ENCODE peak calls at places on chromosome 17, in four cellular contexts. One of them, this sample, is unnamed.

GRCh38 chr17:78369791-78370381 is 8.6 kb upstream of the PGS1 start:
- DNase-seq in GM12878: no peak
- DNase-seq in K562: no peak
- DNase-seq in HepG2: no peak
- DNase-seq in this sample: no peak

GRCh38 chr17:9120471-9120870 is 99.2 kb downstream of the NTN1 start:
- DNase-seq in K562: peak; percentile 25
- DNase-seq in GM12878: no peak
- DNase-seq in HepG2: peak; percentile 8
- DNase-seq in this sample: peak; percentile 50

GRCh38 chr17:27976331-27976730 is 66.1 kb upstream of the NLK start:
- DNase-seq in GM12878: peak; percentile 47
- DNase-seq in K562: no peak
- DNase-seq in HepG2: no peak
- DNase-seq in this sample: no peak

GRCh38 chr17:82901836-82902235 is 62.0 kb upstream of the ZNF750 start:
- DNase-seq in GM12878: no peak
- DNase-seq in K562: no peak
- DNase-seq in HepG2: no peak
- DNase-seq in this sample: no peak

GRCh38 chr17:13374203-13375143 is 227.3 kb downstream of the HS3ST3A1 start:
- DNase-seq in HepG2: no peak
- DNase-seq in K562: no peak
- DNase-seq in GM12878: no peak
- DNase-seq in this sample: no peak

GRCh38 chr17:48351916-48352332 is 78.1 kb downstream of the SKAP1 start:
- DNase-seq in HepG2: peak; percentile 5
- DNase-seq in GM12878: no peak
- DNase-seq in K562: peak; percentile 23
- DNase-seq in this sample: peak; percentile 38

GRCh38 chr17:70352834-70353233 is 183.5 kb downstream of the KCNJ2 start:
- DNase-seq in HepG2: no peak
- DNase-seq in GM12878: no peak
- DNase-seq in K562: no peak
- DNase-seq in this sample: no peak

GRCh38 chr17:79188048-79188447 is 113.4 kb downstream of the ENGASE start:
- DNase-seq in K562: peak; percentile 72
- DNase-seq in GM12878: no peak
- DNase-seq in HepG2: no peak
- DNase-seq in this sample: peak; percentile 75

GRCh38 chr17:63988741-63989621 is 9.2 kb upstream of the PRR29 start:
- DNase-seq in GM12878: no peak
- DNase-seq in HepG2: no peak
- DNase-seq in K562: no peak
- DNase-seq in this sample: no peak

GRCh38 chr17:35245196-35245486 is 2.3 kb downstream of the SLFN5 start:
- DNase-seq in HepG2: no peak
- DNase-seq in K562: no peak
- DNase-seq in GM12878: no peak
- DNase-seq in this sample: no peak

DNA sequence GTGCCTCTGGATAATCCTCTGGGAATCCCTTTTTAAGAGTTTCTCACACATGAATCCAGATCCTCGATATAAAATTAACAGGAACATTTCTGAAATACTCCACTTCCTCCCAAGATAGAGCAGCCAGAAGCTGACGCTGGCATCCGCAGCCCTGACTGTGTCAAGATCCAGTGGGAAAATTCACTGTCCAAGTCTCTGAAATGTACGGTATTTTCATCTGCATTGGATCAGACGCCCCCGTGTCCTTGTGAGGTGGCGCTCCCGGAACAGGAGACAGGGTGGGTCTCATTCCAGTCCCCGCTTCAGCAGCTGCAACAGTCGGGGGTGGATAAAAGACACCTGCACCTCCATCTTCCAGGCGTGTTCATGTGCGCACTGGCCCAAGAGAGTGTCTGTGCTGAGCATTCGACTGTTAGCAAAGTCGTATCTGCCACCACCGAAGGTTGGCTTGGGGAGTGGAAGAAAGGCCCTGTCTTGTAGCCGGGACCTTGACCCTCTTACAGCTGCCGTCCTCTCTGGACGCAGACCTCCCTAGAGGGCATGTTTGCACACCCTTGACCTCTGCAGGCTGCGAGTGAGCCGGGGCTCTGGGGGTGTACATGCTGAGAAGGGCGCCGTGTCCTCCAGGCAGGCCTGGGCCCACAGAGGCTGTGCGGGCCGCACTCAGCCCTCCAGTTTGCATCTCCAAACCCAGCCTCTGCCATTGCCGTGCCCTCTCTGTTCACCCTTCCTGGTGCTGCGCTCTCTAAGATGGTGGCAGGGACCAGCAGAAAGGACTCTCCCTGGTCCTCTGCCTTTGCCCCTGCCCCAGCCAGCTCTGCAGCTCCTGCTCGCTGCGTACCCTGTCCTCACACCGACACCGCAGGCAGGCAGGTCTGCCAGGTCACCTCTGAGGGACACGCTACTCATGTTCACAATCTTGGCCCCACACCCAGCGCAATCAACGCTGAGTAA is 72.0 kb upstream of the CHMP6 start:
- DNase-seq in HepG2: no peak
- DNase-seq in K562: no peak
- DNase-seq in GM12878: no peak
- DNase-seq in this sample: no peak
- TF ChIP-seq FOXK2 in HepG2: no peak
- TF ChIP-seq FOXK2 in K562: no peak
- TF ChIP-seq FOXK2 in GM12878: no peak
- TF ChIP-seq FOXK2 in this sample: no peak

GRCh38 chr17:76405967-76406647 is 21.7 kb downstream of the SPHK1 start:
- DNase-seq in GM12878: no peak
- DNase-seq in HepG2: no peak
- DNase-seq in K562: peak; percentile 89
- DNase-seq in this sample: no peak
- TF ChIP-seq TARDBP in GM12878: no peak
- TF ChIP-seq TARDBP in HepG2: no peak
- TF ChIP-seq TARDBP in K562: peak; percentile 99
- TF ChIP-seq TARDBP in this sample: no peak

DNA sequence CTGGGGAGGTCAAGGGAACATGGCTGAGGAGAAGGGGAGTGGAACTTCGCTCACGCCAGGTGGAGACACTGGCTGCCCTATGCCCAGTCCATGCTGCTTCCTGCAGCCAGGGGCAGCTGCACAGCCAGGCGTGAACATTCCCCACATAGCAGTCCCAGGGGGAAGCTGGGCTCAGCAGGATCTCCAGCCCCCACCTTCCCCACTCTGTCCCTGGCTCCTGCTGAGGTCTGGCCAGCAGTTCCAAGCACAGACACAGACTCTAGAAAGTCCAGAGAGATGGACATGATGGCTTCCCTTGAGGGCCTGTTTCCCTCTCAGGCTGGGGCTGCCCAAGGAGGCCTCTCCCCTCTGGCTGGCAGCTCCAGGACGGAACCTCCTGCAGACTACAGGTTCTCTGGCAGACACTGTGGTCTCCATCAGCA is 9.3 kb downstream of the JUP start:
- DNase-seq in K562: no peak
- DNase-seq in GM12878: no peak
- DNase-seq in HepG2: peak; percentile 64
- DNase-seq in this sample: no peak
- TF ChIP-seq SP1 in K562: no peak
- TF ChIP-seq SP1 in GM12878: no peak
- TF ChIP-seq SP1 in HepG2: no peak
- TF ChIP-seq SP1 in this sample: no peak

DNA sequence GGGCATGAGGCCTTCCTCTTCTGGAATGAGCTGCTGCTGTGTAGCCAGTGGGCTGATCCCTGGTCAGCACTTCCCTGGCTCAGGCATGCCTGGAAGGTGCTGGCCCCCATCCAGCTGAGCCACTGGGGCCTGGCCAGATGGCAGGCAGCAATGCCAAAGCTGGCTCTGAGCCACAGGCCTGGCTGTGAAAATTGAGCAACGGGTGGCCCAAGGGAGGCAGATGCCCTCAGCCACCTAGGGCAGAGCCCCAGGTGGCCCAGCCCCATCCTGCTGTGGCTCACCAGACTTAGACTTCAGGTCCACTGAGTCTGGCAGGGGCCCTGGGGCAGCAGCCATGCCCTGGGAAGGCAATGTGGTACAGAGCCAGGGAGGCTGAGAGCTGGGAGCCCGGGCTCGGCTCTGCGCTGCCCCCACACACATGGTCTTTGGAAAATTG is 8.5 kb upstream of the CRHR1 start:
- DNase-seq in GM12878: no peak
- DNase-seq in HepG2: no peak
- DNase-seq in K562: no peak
- DNase-seq in this sample: no peak
- TF ChIP-seq FOXK2 in GM12878: no peak
- TF ChIP-seq FOXK2 in HepG2: no peak
- TF ChIP-seq FOXK2 in K562: no peak
- TF ChIP-seq FOXK2 in this sample: no peak

GRCh38 chr17:29445844-29446243 is 55.7 kb downstream of the TAOK1 start:
- DNase-seq in K562: no peak
- DNase-seq in GM12878: no peak
- DNase-seq in HepG2: no peak
- DNase-seq in this sample: no peak

GRCh38 chr17:29443041-29443440 is 52.9 kb downstream of the TAOK1 start:
- DNase-seq in GM12878: no peak
- DNase-seq in HepG2: no peak
- DNase-seq in K562: no peak
- DNase-seq in this sample: no peak

GRCh38 chr17:29449865-29450671 is 59.9 kb downstream of the TAOK1 start:
- DNase-seq in HepG2: peak; percentile 41
- DNase-seq in GM12878: no peak
- DNase-seq in K562: no peak
- DNase-seq in this sample: no peak

GRCh38 chr17:29442451-29442850 is 52.3 kb downstream of the TAOK1 start:
- DNase-seq in GM12878: no peak
- DNase-seq in K562: no peak
- DNase-seq in HepG2: no peak
- DNase-seq in this sample: no peak

DNA sequence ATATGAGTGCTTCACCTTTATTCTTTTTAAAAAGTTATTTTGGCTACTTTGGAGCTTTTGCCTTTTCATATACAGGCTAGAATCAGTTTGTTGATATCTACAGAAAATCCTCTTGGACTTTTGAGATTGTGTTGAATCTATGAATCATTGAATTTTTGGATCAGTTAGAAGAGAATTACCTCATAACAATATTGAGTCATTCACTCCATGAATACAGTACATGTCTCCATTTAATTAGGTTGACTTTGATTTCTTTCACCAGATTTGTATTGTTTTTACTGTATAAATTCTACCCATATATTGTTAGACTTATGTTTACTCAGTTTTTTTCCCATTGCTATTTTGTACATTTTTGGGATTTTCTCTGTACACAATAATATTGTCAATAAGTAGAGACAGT is 54.4 kb downstream of the TAOK1 start:
- DNase-seq in HepG2: no peak
- DNase-seq in K562: no peak
- DNase-seq in GM12878: no peak
- DNase-seq in this sample: no peak
- TF ChIP-seq TARDBP in HepG2: no peak
- TF ChIP-seq TARDBP in K562: no peak
- TF ChIP-seq TARDBP in GM12878: no peak
- TF ChIP-seq TARDBP in this sample: no peak

DNA sequence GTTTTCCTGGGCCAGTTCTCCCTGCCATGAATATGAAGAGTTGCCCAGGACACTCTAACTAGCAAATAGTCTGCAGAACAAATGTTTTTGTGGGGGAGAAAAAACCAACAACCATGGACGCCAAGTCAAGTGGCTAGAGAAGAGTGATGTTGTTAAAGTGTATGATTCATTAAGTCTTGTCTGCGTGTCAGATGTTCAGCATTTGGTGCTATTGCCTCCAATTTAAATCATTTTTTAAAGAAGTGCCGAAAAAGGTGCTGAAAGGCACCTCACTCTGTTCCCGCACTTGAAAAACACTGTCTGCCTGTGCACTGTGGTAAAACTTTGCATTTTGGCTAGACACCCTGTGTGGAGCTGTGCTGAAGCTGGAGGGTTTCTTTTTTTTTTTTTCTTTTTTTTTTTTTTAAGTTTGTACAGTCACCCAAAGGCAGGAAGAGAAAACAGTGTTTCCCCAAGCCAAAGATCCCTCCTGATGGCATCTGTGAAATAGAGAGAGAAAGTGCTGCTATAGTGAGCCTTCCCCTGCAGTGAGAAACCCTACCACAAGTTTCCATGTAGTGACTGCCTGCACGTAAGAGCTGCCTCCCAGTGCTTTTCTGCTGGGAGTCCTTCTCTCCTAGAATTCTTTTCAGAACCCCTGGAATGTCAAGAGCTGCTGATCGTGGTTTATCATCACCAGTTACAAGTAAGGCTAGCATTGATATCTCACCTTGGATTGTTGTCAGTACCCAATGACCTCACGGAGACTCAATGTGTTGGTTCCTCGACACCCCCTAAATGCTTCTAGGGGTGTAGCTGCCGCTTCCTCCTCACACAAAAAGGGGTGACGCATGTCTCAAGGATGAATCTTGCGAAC is 116.1 kb upstream of the SOX9 start:
- DNase-seq in GM12878: peak; percentile 79
- DNase-seq in K562: no peak
- DNase-seq in HepG2: no peak
- DNase-seq in this sample: no peak
- TF ChIP-seq SP1 in GM12878: no peak
- TF ChIP-seq SP1 in K562: no peak
- TF ChIP-seq SP1 in HepG2: no peak
- TF ChIP-seq SP1 in this sample: no peak

DNA sequence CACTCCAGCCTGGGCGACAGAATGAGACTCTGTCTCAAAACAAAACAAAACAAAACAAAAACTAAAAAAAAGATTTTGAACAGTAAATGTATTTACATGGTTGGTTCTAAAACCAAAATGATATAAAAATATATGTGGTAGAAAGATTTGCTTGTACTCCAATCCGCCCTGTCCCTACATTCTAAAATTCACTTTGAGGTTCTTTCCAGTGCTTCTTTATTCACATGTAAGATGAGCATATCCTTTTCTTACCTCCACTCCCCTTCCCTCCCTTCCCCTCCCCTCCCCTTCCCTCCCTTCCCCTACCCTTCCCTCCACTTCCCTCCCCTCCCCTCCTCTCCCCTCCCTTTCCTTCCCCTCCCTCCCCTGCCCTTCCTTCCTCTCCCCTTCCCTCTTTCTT is 34.4 kb downstream of the RAP1GAP2 start:
- DNase-seq in GM12878: no peak
- DNase-seq in K562: no peak
- DNase-seq in HepG2: no peak
- DNase-seq in this sample: no peak
- TF ChIP-seq FOXK2 in GM12878: no peak
- TF ChIP-seq FOXK2 in K562: no peak
- TF ChIP-seq FOXK2 in HepG2: no peak
- TF ChIP-seq FOXK2 in this sample: no peak

GRCh38 chr17:73138541-73139138 is 26.2 kb upstream of the SSTR2 start:
- DNase-seq in GM12878: no peak
- DNase-seq in K562: no peak
- DNase-seq in HepG2: no peak
- DNase-seq in this sample: no peak

GRCh38 chr17:73142763-73143395 is 21.9 kb upstream of the SSTR2 start:
- DNase-seq in GM12878: no peak
- DNase-seq in K562: no peak
- DNase-seq in HepG2: no peak
- DNase-seq in this sample: no peak

GRCh38 chr17:73139296-73139695 is 25.5 kb upstream of the SSTR2 start:
- DNase-seq in HepG2: no peak
- DNase-seq in K562: no peak
- DNase-seq in GM12878: no peak
- DNase-seq in this sample: no peak

GRCh38 chr17:73140531-73140930 is 24.3 kb upstream of the SSTR2 start:
- DNase-seq in GM12878: no peak
- DNase-seq in K562: no peak
- DNase-seq in HepG2: no peak
- DNase-seq in this sample: no peak

GRCh38 chr17:73141411-73141810 is 23.4 kb upstream of the SSTR2 start:
- DNase-seq in K562: no peak
- DNase-seq in HepG2: no peak
- DNase-seq in GM12878: no peak
- DNase-seq in this sample: no peak
- TF ChIP-seq TARDBP in K562: no peak
- TF ChIP-seq TARDBP in HepG2: no peak
- TF ChIP-seq TARDBP in GM12878: no peak
- TF ChIP-seq TARDBP in this sample: no peak

This sample was measured in HEK293T.